ENCODE peak calls at places on chromosomes 6 and 20, in six cellular contexts. I is endothelial cell, S is foreskin fibroblast, H is progenitor cell of endocrine pancreas, D is GM20000, N is PC-9. L is an unnamed sample.

GRCh38 chr6:163083141-163083540 is 331.4 kb upstream of the QKI start:
- DNase-seq in I (no peak), S (no peak), H (no peak), D (no peak), N (no peak), L (no peak)

GRCh38 chr6:26309731-26310142 is 55.3 kb upstream of the BTN3A2 start:
- DNase-seq in I (no peak), S (peak), H (no peak), D (no peak), N (no peak), L (peak)

GRCh38 chr6:105982761-105983600 is 103.2 kb upstream of the PRDM1 start:
- DNase-seq in I (no peak), S (no peak), H (no peak), D (no peak), N (no peak), L (no peak)

GRCh38 chr6:33856655-33857054 is 52.9 kb upstream of the MLN start:
- DNase-seq in I (no peak), S (no peak), H (no peak), D (no peak), N (no peak), L (no peak)

GRCh38 chr6:142680308-142680707 is 264.7 kb downstream of the HIVEP2 start:
- DNase-seq in I (no peak), S (peak), H (no peak), D (no peak), N (no peak), L (no peak)

GRCh38 chr20:52179331-52180166 is 12.0 kb downstream of the ZFP64 start:
- DNase-seq in I (no peak), S (no peak), H (no peak), D (peak), N (no peak), L (peak)

GRCh38 chr6:141610741-141611140 is 522.0 kb upstream of the GJE1 start:
- DNase-seq in I (no peak), S (peak), H (no peak), D (no peak), N (no peak), L (peak)

GRCh38 chr20:44326391-44327159 is 10.3 kb upstream of the R3HDML start:
- DNase-seq in I (peak), S (no peak), H (no peak), D (no peak), N (no peak), L (no peak)

GRCh38 chr6:148140772-148141557 is 201.7 kb upstream of the SASH1 start:
- DNase-seq in I (no peak), S (peak), H (no peak), D (no peak), N (peak), L (no peak)

GRCh38 chr20:9458075-9458818 is 56.1 kb upstream of the LAMP5 start:
- DNase-seq in I (peak), S (peak), H (no peak), D (no peak), N (no peak), L (peak)

GRCh38 chr6:166910601-166911000 is 45.7 kb downstream of the RNASET2 start:
- DNase-seq in I (no peak), S (no peak), H (no peak), D (no peak), N (no peak), L (no peak)

DNA sequence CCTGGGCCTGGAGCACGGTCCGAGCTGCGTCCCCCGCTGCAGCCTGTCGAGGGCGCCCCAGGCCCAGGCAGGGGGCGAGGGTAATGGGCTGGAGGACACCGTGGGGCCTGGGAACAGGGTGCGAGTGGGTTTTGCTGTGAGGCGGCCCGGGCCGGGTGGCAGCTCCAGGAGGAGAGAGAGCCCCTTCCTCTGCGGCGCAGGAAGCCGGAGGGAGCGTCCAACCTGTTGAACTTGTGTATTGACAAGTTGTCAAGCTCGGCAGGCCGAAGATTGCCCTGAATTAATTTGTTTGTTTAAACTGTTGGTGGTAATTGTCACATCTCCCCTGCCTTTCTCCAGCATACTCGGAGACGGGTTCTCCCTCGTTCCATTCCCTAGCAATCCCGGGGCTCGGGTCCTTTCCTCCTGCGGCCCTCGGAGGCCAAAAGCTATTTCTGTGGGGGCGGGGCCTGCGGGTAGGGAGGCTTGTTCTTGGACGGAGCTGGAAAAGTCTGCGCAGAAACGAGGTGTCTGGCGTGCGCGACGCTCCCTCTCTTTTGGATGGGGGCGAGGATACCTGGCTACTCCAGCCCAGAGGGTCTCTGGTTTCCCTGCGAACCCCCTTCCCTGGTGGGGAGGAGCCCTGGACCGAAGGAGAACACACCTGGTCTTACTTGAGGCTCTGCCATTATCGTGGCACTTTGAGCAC is 9.9 kb downstream of the NR2E1 start:
- DNase-seq in I (peak), S (no peak), H (no peak), D (peak), N (no peak), L (no peak)
- TF ChIP-seq CTCF in I (no peak), S (no peak), H (peak), D (no peak), N (no peak), L (peak)

GRCh38 chr6:100372326-100372725 is 92.4 kb downstream of the SIM1 start:
- DNase-seq in I (no peak), S (peak), H (no peak), D (no peak), N (no peak), L (no peak)

GRCh38 chr6:100371591-100371990 is 93.1 kb downstream of the SIM1 start:
- DNase-seq in I (no peak), S (no peak), H (no peak), D (no peak), N (no peak), L (no peak)

GRCh38 chr6:100376103-100376502 is 88.6 kb downstream of the SIM1 start:
- DNase-seq in I (no peak), S (no peak), H (no peak), D (no peak), N (no peak), L (no peak)

GRCh38 chr6:100366419-100366818 is 98.3 kb downstream of the SIM1 start:
- DNase-seq in I (no peak), S (peak), H (no peak), D (no peak), N (no peak), L (peak)

DNA sequence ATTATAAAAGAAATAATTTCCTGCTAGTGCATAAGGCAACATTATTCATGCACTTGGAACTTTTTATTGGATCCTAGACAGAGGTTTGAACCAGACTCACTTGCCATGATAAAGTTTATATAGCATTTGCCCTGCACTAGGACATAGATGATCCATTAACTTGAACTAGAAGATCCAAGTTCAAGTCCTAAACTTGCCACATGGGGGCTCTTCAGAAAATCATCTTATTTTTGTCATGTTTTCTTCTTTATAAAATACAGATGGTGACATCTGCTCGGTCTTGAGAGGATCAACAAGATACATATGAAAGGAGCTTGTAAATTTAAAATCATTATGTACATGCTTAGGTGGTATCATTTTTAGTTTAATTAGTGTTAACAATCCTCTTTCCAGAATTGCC is 94.5 kb downstream of the SIM1 start:
- DNase-seq in I (no peak), S (peak), H (no peak), D (no peak), N (no peak), L (no peak)
- TF ChIP-seq CTCF in I (peak), S (peak), H (peak), D (no peak), N (no peak), L (peak)

GRCh38 chr6:30344868-30345671 is at the start of gene RPP21:
- DNase-seq in I (peak), S (peak), H (peak), D (peak), N (peak), L (peak)
- TF ChIP-seq CTCF in I (no peak), S (no peak), H (no peak), D (no peak), N (no peak), L (no peak)

DNA sequence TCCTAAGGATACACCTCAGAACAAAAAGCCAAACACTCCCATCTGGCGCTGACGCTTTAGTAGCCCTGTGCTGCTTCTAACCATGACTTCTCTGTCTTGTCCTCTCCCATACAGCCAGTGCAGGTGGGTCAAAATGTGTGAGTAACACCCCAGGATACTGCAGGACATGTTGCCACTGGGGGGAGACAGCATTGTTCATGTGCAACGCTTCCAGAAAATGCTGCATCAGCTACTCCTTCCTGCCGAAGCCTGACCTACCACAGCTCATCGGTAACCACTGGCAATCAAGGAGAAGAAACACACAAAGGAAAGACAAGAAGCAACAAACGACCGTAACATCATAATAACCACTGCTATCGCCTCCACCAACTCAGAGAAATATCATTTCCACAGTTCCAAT is 1.4 kb downstream of the DEFB132 start:
- DNase-seq in I (no peak), S (peak), H (no peak), D (no peak), N (no peak), L (peak)
- TF ChIP-seq CTCF in I (no peak), S (no peak), H (no peak), D (peak), N (no peak), L (peak)

GRCh38 chr6:157762636-157763035 is 60.4 kb upstream of the SNX9 start:
- DNase-seq in I (no peak), S (no peak), H (no peak), D (no peak), N (no peak), L (peak)
- TF ChIP-seq CTCF in I (no peak), S (no peak), H (no peak), D (no peak), N (no peak), L (peak)

GRCh38 chr6:108250240-108250866 is 10.5 kb downstream of the SNX3 start:
- DNase-seq in I (no peak), S (peak), H (no peak), D (peak), N (no peak), L (peak)
- TF ChIP-seq CTCF in I (peak), S (peak), H (peak), D (no peak), N (peak), L (peak)

GRCh38 chr6:170440437-170440836 is 112.7 kb downstream of the PSMB1 start:
- DNase-seq in I (no peak), S (no peak), H (no peak), D (no peak), N (no peak), L (no peak)
- TF ChIP-seq CTCF in I (no peak), S (no peak), H (no peak), D (no peak), N (no peak), L (no peak)

GRCh38 chr20:34022154-34022842 is 28.6 kb downstream of the RALY start:
- DNase-seq in I (no peak), S (peak), H (no peak), D (peak), N (no peak), L (peak)
- TF ChIP-seq CTCF in I (no peak), S (peak), H (peak), D (no peak), N (peak), L (peak)

GRCh38 chr20:23050847-23051627 is 1.6 kb upstream of the THBD start:
- DNase-seq in I (peak), S (peak), H (peak), D (no peak), N (peak), L (peak)
- TF ChIP-seq CTCF in I (peak), S (peak), H (peak), D (peak), N (peak), L (peak)